ENCODE peak calls at places on chromosomes 16 and 17, in eight cellular contexts. R is body of pancreas, T is lower leg skin, I is Peyer's patch, Z is stomach, F is heart left ventricle, S is GM12891, V is breast epithelium. X is an unnamed sample.

GRCh38 chr17:45581860-45582259 is 91.3 kb upstream of the PLEKHM1 start:
- DNase-seq in S (no peak), I (no peak), F (no peak), V (no peak), Z (no peak), T (no peak), R (no peak), X (no peak)

GRCh38 chr17:66306413-66306812 is 4.0 kb downstream of the PRKCA start:
- DNase-seq in F (no peak), S (no peak), T (no peak), Z (no peak), I (no peak), V (no peak), R (no peak), X (no peak)

GRCh38 chr17:55587608-55588139 is 76.4 kb upstream of the SMIM36 start:
- DNase-seq in I (no peak), V (no peak), S (no peak), Z (no peak), T (peak; percentile 52), F (no peak), R (no peak), X (no peak)

GRCh38 chr16:383326-384020 is 1.7 kb upstream of the PGAP6 start:
- DNase-seq in R (peak; percentile 82), V (peak; percentile 65), T (no peak), F (no peak), I (peak; percentile 83), S (no peak), Z (peak; percentile 81), X (no peak)

GRCh38 chr16:12674096-12674495 is 129.6 kb downstream of the CPPED1 start:
- DNase-seq in I (no peak), S (no peak), Z (no peak), F (no peak), R (no peak), T (no peak), V (no peak), X (peak; percentile 19)

GRCh38 chr17:32158870-32159585 is 16.7 kb downstream of the RHOT1 start:
- DNase-seq in I (no peak), Z (no peak), T (no peak), V (no peak), R (no peak), F (no peak), S (no peak), X (no peak)

GRCh38 chr17:65966311-65966710 is 225.6 kb downstream of the CEP112 start:
- DNase-seq in F (no peak), V (no peak), I (no peak), R (no peak), T (no peak), Z (no peak), S (no peak), X (no peak)

GRCh38 chr17:75610103-75610984 is 22.7 kb downstream of the MYO15B start:
- DNase-seq in F (peak; percentile 58), Z (peak; percentile 46), I (no peak), S (no peak), V (no peak), R (no peak), T (no peak), X (peak; percentile 96)

GRCh38 chr17:78379134-78379497 is 667 bp downstream of the PGS1 start:
- DNase-seq in Z (no peak), T (no peak), I (no peak), R (no peak), F (no peak), S (no peak), V (no peak), X (no peak)

GRCh38 chr17:35607239-35607817 is 20.2 kb downstream of the AP2B1 start:
- DNase-seq in R (no peak), I (no peak), V (no peak), F (no peak), Z (no peak), S (no peak), T (no peak), X (no peak)

GRCh38 chr17:62706598-62707424 is 79.3 kb downstream of the MRC2 start:
- DNase-seq in Z (no peak), R (no peak), V (no peak), T (no peak), F (no peak), S (no peak), I (no peak), X (no peak)

GRCh38 chr17:62707425-62707739 is 79.9 kb downstream of the MRC2 start:
- DNase-seq in Z (no peak), I (no peak), S (no peak), T (no peak), V (no peak), F (no peak), R (no peak), X (no peak)

GRCh38 chr17:62705116-62705515 is 77.6 kb downstream of the MRC2 start:
- DNase-seq in S (no peak), V (no peak), I (no peak), F (no peak), T (no peak), R (no peak), Z (peak; percentile 34), X (no peak)

GRCh38 chr17:62704381-62704971 is 77.0 kb downstream of the MRC2 start:
- DNase-seq in F (no peak), R (peak; percentile 49), S (no peak), Z (peak; percentile 34), T (peak; percentile 60), V (peak; percentile 56), I (no peak), X (no peak)

GRCh38 chr17:62705781-62706597 is 78.5 kb downstream of the MRC2 start:
- DNase-seq in I (no peak), Z (no peak), F (no peak), S (no peak), T (no peak), V (no peak), R (peak; percentile 35), X (no peak)
- TF ChIP-seq POLR2A in I (no peak), Z (no peak), F (no peak), S (no peak), T (no peak), V (no peak), R (no peak), X (no peak)

GRCh38 chr16:14564323-14564722 is 65.7 kb downstream of the PARN start:
- DNase-seq in T (no peak), Z (peak; percentile 65), F (no peak), S (no peak), R (peak; percentile 82), V (no peak), I (no peak), X (no peak)

GRCh38 chr16:14564881-14565687 is 65.0 kb downstream of the PARN start:
- DNase-seq in F (no peak), T (no peak), S (peak; percentile 18), V (no peak), Z (no peak), I (no peak), R (no peak), X (no peak)

GRCh38 chr16:14569213-14569612 is 60.8 kb downstream of the PARN start:
- DNase-seq in S (no peak), F (no peak), V (no peak), I (no peak), T (no peak), Z (no peak), R (no peak), X (no peak)

GRCh38 chr16:14565688-14566025 is 64.4 kb downstream of the PARN start:
- DNase-seq in F (no peak), T (no peak), R (no peak), V (no peak), S (no peak), Z (no peak), I (no peak), X (no peak)

DNA sequence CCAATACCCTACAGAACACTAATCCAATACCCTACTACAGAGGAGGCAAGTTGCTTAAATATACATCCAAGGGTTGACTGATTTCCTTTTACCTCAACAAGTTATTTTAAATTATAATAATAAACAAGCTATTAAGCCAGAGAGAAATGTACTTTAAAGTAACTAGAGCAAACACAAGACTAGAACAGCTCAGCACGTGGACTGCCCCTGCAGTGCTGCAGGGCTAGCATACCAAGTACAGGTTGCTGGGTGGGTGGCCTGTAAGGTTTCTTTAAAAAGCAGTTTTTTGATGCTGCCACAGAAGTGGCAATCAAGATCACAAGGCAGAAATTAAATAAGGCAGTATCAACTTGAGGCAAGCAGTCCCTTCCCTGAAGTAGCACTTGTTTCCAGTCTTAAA is 63.5 kb downstream of the PARN start:
- DNase-seq in Z (no peak), F (no peak), R (no peak), I (no peak), S (no peak), V (no peak), T (no peak), X (no peak)
- TF ChIP-seq POLR2A in Z (no peak), F (no peak), R (no peak), I (no peak), S (no peak), V (no peak), T (no peak), X (no peak)

GRCh38 chr17:4852504-4853075 is 19.4 kb downstream of the MINK1 start:
- DNase-seq in R (peak; percentile 24), I (no peak), F (no peak), Z (no peak), V (no peak), T (no peak), S (no peak), X (no peak)
- TF ChIP-seq POLR2A in R (no peak), I (no peak), F (no peak), Z (no peak), V (no peak), T (no peak), S (no peak), X (no peak)

DNA sequence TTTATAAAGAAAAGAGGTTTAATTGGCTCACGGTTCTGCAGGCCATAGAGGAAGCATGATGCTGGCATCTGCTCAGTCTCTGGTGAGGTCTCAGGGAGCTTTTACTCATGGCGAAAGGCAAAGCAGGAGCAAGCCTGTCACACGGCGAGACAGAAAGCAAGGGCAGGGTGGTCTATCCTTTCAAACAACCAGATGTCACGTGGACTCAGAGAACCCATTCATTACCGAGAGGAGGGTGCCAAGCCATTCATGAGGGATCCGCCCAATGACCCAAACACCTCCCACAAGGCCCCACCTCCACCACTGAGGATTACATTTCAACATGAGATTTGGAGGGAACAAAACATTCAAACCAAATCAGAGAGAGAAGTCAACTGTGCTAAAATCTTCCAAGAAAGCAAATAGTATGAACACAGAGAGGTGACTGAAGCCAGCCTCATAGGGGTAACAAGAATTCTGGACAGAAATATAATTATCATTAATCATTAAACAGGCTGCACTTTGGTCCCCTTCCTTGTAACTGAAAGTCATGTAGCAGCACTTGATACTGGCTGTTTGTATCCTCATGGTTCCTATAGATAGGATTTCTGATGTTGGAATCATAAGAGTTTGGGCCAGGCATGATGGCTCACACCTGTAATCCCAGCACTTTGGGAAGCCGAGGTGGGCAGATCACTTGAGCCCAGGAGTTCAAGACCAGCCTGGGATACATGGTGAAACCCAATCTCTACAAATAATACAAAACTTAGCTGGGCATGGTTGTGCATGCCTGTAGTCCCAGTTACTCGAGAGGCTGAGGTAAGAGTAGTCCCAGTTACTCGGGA is 52.5 kb upstream of the B4GALNT2 start:
- DNase-seq in R (no peak), T (no peak), F (no peak), S (no peak), V (no peak), I (no peak), Z (no peak), X (no peak)
- TF ChIP-seq POLR2A in R (no peak), T (no peak), F (no peak), S (no peak), V (no peak), I (no peak), Z (no peak), X (no peak)

GRCh38 chr16:66660422-66661209 is 35.9 kb downstream of the CMTM4 start:
- DNase-seq in Z (peak; percentile 46), V (peak; percentile 58), T (peak; percentile 43), I (no peak), R (peak; percentile 69), F (peak; percentile 76), S (no peak), X (peak; percentile 76)
- TF ChIP-seq POLR2A in Z (no peak), V (no peak), T (no peak), I (no peak), R (no peak), F (no peak), S (no peak), X (no peak)

X was measured in H54.